ENCODE peak calls at places on chromosome 9, in four cellular contexts. L is iPS DF 6.9, J is NT2/D1, E is colonic mucosa. A is an unnamed sample.

GRCh38 chr9:120830151-120830550 is 12.6 kb downstream of the PSMD5 start:
- DNase-seq in L (no peak), J (no peak), E (no peak), A (no peak)

GRCh38 chr9:97779608-97780007 is 73.4 kb upstream of the FOXE1 start:
- DNase-seq in L (no peak), J (no peak), E (no peak), A (no peak)

GRCh38 chr9:118578467-118578866 is 790.8 kb downstream of the BRINP1 start:
- DNase-seq in L (no peak), J (no peak), E (no peak), A (no peak)

GRCh38 chr9:4832786-4833579 is 40.2 kb downstream of the RCL1 start:
- DNase-seq in L (no peak), J (no peak), E (no peak), A (no peak)

GRCh38 chr9:77457916-77458592 is 190.1 kb downstream of the GNA14 start:
- DNase-seq in L (peak; percentile 74), J (peak; percentile 68), E (peak; percentile 74), A (no peak)

GRCh38 chr9:86368871-86369521 is 14.8 kb upstream of the TUT7 start:
- DNase-seq in L (no peak), J (no peak), E (no peak), A (no peak)

GRCh38 chr9:86945868-86946711 is 1.2 kb downstream of the GAS1 start:
- DNase-seq in L (no peak), J (no peak), E (peak; percentile 35), A (peak; percentile 48)

GRCh38 chr9:5560439-5560838 is 50.1 kb downstream of the PDCD1LG2 start:
- DNase-seq in L (no peak), J (no peak), E (no peak), A (no peak)

GRCh38 chr9:19441730-19442129 is 32.9 kb downstream of the ACER2 start:
- DNase-seq in L (no peak), J (no peak), E (no peak), A (no peak)

GRCh38 chr9:88583901-88584596 is 49.1 kb downstream of the NXNL2 start:
- DNase-seq in L (no peak), J (no peak), E (no peak), A (no peak)

GRCh38 chr9:111621895-111622480 is 9.1 kb upstream of the DNAJC25 start:
- DNase-seq in L (no peak), J (no peak), E (peak; percentile 49), A (no peak)

GRCh38 chr9:104856413-104856941 is 71.5 kb downstream of the ABCA1 start:
- DNase-seq in L (no peak), J (no peak), E (no peak), A (no peak)

GRCh38 chr9:88567870-88568269 is 32.9 kb downstream of the NXNL2 start:
- DNase-seq in L (no peak), J (no peak), E (no peak), A (no peak)

GRCh38 chr9:136920832-136921231 is 23.7 kb downstream of the FBXW5 start:
- DNase-seq in L (no peak), J (no peak), E (no peak), A (no peak)

GRCh38 chr9:117672397-117672796 is 31.8 kb upstream of the TLR4 start:
- DNase-seq in L (no peak), J (no peak), E (no peak), A (no peak)

GRCh38 chr9:128286435-128286834 is 10.4 kb downstream of the SWI5 start:
- DNase-seq in L (no peak), J (no peak), E (no peak), A (no peak)

GRCh38 chr9:116450378-116451139 is 236.5 kb upstream of the TRIM32 start:
- DNase-seq in L (no peak), J (no peak), E (no peak), A (no peak)

GRCh38 chr9:26054600-26055516 is 376.6 kb upstream of the TUSC1 start:
- DNase-seq in L (no peak), J (no peak), E (no peak), A (no peak)

GRCh38 chr9:97425992-97426336 is 14.1 kb downstream of the TDRD7 start:
- DNase-seq in L (no peak), J (no peak), E (no peak), A (no peak)

GRCh38 chr9:14441976-14442651 is 128.2 kb upstream of the NFIB start:
- DNase-seq in L (peak; percentile 41), J (peak; percentile 44), E (no peak), A (no peak)

GRCh38 chr9:89797970-89798369 is 193.2 kb downstream of the GADD45G start:
- DNase-seq in L (no peak), J (no peak), E (no peak), A (no peak)

GRCh38 chr9:92650839-92651621 is 18.9 kb downstream of the IPPK start:
- DNase-seq in L (no peak), J (no peak), E (no peak), A (no peak)

GRCh38 chr9:38180631-38181030 is 111.6 kb upstream of the SHB start:
- DNase-seq in L (no peak), J (no peak), E (no peak), A (no peak)

GRCh38 chr9:6413365-6414263 is 615 bp downstream of the UHRF2 start:
- DNase-seq in L (no peak), J (no peak), E (peak; percentile 53), A (peak; percentile 68)

GRCh38 chr9:86458456-86458855 is 104.2 kb upstream of the TUT7 start:
- DNase-seq in L (no peak), J (no peak), E (no peak), A (no peak)

GRCh38 chr9:2040828-2041227 is 25.7 kb downstream of the SMARCA2 start:
- DNase-seq in L (no peak), J (no peak), E (no peak), A (no peak)

GRCh38 chr9:126722252-126722921 is 82.5 kb upstream of the ZBTB43 start:
- DNase-seq in L (no peak), J (peak; percentile 49), E (peak; percentile 78), A (peak; percentile 75)

GRCh38 chr9:78568774-78569173 is 271.8 kb downstream of the PSAT1 start:
- DNase-seq in L (no peak), J (no peak), E (no peak), A (no peak)

GRCh38 chr9:137459601-137460362 is 648 bp upstream of the NSMF start:
- DNase-seq in L (no peak), J (no peak), E (no peak), A (no peak)

GRCh38 chr9:128624566-128624965 is 32.1 kb downstream of the DYNC2I2 start:
- DNase-seq in L (no peak), J (no peak), E (no peak), A (no peak)

GRCh38 chr9:37984672-37985611 is 81.0 kb upstream of the SLC25A51 start:
- DNase-seq in L (no peak), J (no peak), E (peak; percentile 67), A (no peak)

GRCh38 chr9:38068866-38069628 is at the start of gene SHB:
- DNase-seq in L (no peak), J (peak; percentile 79), E (peak; percentile 81), A (peak; percentile 89)

GRCh38 chr9:892123-892522 is 50.6 kb downstream of the DMRT1 start:
- DNase-seq in L (no peak), J (no peak), E (no peak), A (no peak)

GRCh38 chr9:18255747-18256146 is 218.2 kb upstream of the ADAMTSL1 start:
- DNase-seq in L (no peak), J (no peak), E (no peak), A (no peak)

GRCh38 chr9:115382865-115383264 is 264.9 kb upstream of the TNC start:
- DNase-seq in L (no peak), J (no peak), E (no peak), A (no peak)

GRCh38 chr9:35826071-35826701 is 2.3 kb downstream of the FAM221B start:
- DNase-seq in L (no peak), J (no peak), E (peak; percentile 60), A (no peak)

GRCh38 chr9:34648673-34649072 is 2.2 kb downstream of the GALT start:
- DNase-seq in L (no peak), J (no peak), E (no peak), A (no peak)

DNA sequence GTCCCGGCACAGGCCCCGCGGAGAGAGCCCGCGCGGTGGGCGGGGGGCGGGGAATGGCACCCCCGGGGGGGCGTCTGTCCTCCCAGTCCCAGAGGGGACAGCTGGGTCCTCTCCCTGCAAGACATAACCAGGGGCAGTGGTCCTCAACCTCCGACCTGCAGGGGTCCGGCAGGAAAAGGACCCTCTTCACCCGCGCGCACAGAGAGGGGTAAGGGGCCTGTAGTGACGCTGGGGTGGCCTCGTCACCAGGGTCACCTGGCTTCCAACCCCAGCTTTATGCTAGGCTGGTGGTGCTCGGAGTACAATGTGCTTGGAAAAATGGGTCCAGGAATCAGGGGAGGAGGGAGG is 34.2 kb downstream of the LHX2 start:
- DNase-seq in L (no peak), J (no peak), E (no peak), A (no peak)
- H3K4me3 ChIP-seq in L (peak overlapping the region; percentile 43), J (peak overlapping the region; percentile 41), E (no peak overlapping the region), A (no peak overlapping the region)

GRCh38 chr9:71847892-71848291 is 63.1 kb downstream of the ABHD17B start:
- DNase-seq in L (no peak), J (no peak), E (no peak), A (no peak)
- H3K4me1 ChIP-seq in L (no peaks in the 10 kb centered on the region), J (no peaks in the 10 kb centered on the region), E (no peaks in the 10 kb centered on the region), A (no peaks in the 10 kb centered on the region)

GRCh38 chr9:23379842-23380241 is 446.2 kb downstream of the ELAVL2 start:
- DNase-seq in L (no peak), J (no peak), E (peak; percentile 22), A (peak; percentile 59)
- H3K9me3 ChIP-seq in L (no peaks in the 10 kb centered on the region), J (peaks cover 5% of the 10 kb centered on the region), E (no peaks in the 10 kb centered on the region), A (no peaks in the 10 kb centered on the region)

GRCh38 chr9:100577776-100578448 is at the start of gene CAVIN4:
- DNase-seq in L (no peak), J (no peak), E (no peak), A (no peak)
- H3K4me3 ChIP-seq in L (no peak within 1 kb of the TSS), J (no peak within 1 kb of the TSS), E (no peak within 1 kb of the TSS), A (no peak within 1 kb of the TSS)

GRCh38 chr9:95499847-95500246 is 16.9 kb downstream of the PTCH1 start:
- DNase-seq in L (no peak), J (no peak), E (no peak), A (no peak)
- H3K4me1 ChIP-seq in L (peaks cover 6% of the 10 kb centered on the region), J (peaks cover 21% of the 10 kb centered on the region), E (no peaks in the 10 kb centered on the region), A (peaks cover 1% of the 10 kb centered on the region)

GRCh38 chr9:103821115-103821514 is 273.0 kb upstream of the SMC2 start:
- DNase-seq in L (no peak), J (no peak), E (no peak), A (no peak)

DNA sequence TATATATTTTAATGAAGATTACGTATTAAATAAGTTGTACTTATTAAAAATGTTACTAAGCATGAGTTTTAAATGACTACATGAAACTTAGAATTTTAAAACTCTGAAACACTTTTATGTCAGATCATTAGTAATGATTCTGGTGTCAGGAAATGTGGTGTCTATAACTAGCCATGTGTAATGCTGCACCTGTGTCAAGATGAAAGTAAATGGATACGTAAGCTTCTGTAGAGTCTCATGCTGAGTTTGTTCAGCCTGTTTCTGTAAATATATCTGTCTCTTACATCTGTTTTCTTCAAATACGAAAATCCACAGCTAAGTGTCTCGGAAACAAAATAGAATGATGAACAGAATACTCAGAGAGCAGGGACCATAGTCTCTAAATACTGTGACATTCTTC is 278.0 kb upstream of the SMC2 start:
- DNase-seq in L (no peak), J (no peak), E (no peak), A (no peak)
- H3K9me3 ChIP-seq in L (no peaks in the 10 kb centered on the region), J (peaks cover 3% of the 10 kb centered on the region), E (no peaks in the 10 kb centered on the region), A (no peaks in the 10 kb centered on the region)

A was measured in mucosa of descending colon.